ENCODE peak calls at places on chromosomes 4 and X, in five cellular contexts. One of them, this sample, is unnamed.

GRCh38 chrX:68660746-68661145 is 13.3 kb downstream of the STARD8 start:
- DNase-seq in A549: no peak
- DNase-seq in nephron progenitor cell: no peak
- DNase-seq in right lobe of liver: no peak
- DNase-seq in GM23338: no peak
- DNase-seq in this sample: no peak

GRCh38 chr4:23855912-23856605 is 33.8 kb downstream of the PPARGC1A start:
- DNase-seq in nephron progenitor cell: no peak
- DNase-seq in right lobe of liver: no peak
- DNase-seq in A549: no peak
- DNase-seq in GM23338: no peak
- DNase-seq in this sample: no peak

GRCh38 chr4:118911162-118911791 is 22.6 kb downstream of the SYNPO2 start:
- DNase-seq in GM23338: no peak
- DNase-seq in right lobe of liver: no peak
- DNase-seq in A549: no peak
- DNase-seq in nephron progenitor cell: no peak
- DNase-seq in this sample: no peak

GRCh38 chrX:38985375-38985774 is 184.1 kb downstream of the MID1IP1 start:
- DNase-seq in GM23338: peak
- DNase-seq in nephron progenitor cell: no peak
- DNase-seq in right lobe of liver: no peak
- DNase-seq in A549: peak
- DNase-seq in this sample: no peak

GRCh38 chr4:190017357-190018200 is 9.5 kb downstream of the FRG2 start:
- DNase-seq in GM23338: peak
- DNase-seq in nephron progenitor cell: no peak
- DNase-seq in A549: no peak
- DNase-seq in right lobe of liver: no peak
- DNase-seq in this sample: no peak

GRCh38 chr4:1530356-1530755 is 124.1 kb upstream of the NKX1-1 start:
- DNase-seq in GM23338: no peak
- DNase-seq in nephron progenitor cell: no peak
- DNase-seq in A549: no peak
- DNase-seq in right lobe of liver: no peak
- DNase-seq in this sample: no peak

GRCh38 chr4:137663376-137664054 is 131.2 kb upstream of the PCDH18 start:
- DNase-seq in nephron progenitor cell: no peak
- DNase-seq in GM23338: no peak
- DNase-seq in right lobe of liver: no peak
- DNase-seq in A549: no peak
- DNase-seq in this sample: no peak

GRCh38 chr4:18536420-18536819 is 514.9 kb upstream of the LCORL start:
- DNase-seq in GM23338: peak
- DNase-seq in right lobe of liver: no peak
- DNase-seq in A549: no peak
- DNase-seq in nephron progenitor cell: no peak
- DNase-seq in this sample: no peak

GRCh38 chr4:75916091-75916661 is 13.9 kb upstream of the PPEF2 start:
- DNase-seq in nephron progenitor cell: peak
- DNase-seq in A549: peak
- DNase-seq in right lobe of liver: peak
- DNase-seq in GM23338: peak
- DNase-seq in this sample: peak

GRCh38 chrX:133185119-133185518 is 33.0 kb downstream of the TFDP3 start:
- DNase-seq in right lobe of liver: no peak
- DNase-seq in A549: no peak
- DNase-seq in nephron progenitor cell: no peak
- DNase-seq in GM23338: peak
- DNase-seq in this sample: no peak

GRCh38 chr4:11252149-11252548 is 176.5 kb downstream of the HS3ST1 start:
- DNase-seq in GM23338: peak
- DNase-seq in right lobe of liver: no peak
- DNase-seq in A549: no peak
- DNase-seq in nephron progenitor cell: no peak
- DNase-seq in this sample: no peak

GRCh38 chr4:36323801-36324419 is 42.5 kb downstream of the DTHD1 start:
- DNase-seq in nephron progenitor cell: no peak
- DNase-seq in right lobe of liver: no peak
- DNase-seq in GM23338: no peak
- DNase-seq in A549: no peak
- DNase-seq in this sample: no peak

GRCh38 chr4:6873792-6874461 is 35.7 kb upstream of the TBC1D14 start:
- DNase-seq in right lobe of liver: peak
- DNase-seq in nephron progenitor cell: peak
- DNase-seq in A549: peak
- DNase-seq in GM23338: peak
- DNase-seq in this sample: peak

GRCh38 chr4:82043081-82043808 is 330.5 kb downstream of the HNRNPD start:
- DNase-seq in nephron progenitor cell: peak
- DNase-seq in right lobe of liver: peak
- DNase-seq in A549: no peak
- DNase-seq in GM23338: peak
- DNase-seq in this sample: no peak

GRCh38 chr4:148026022-148026421 is 294.1 kb downstream of the ARHGAP10 start:
- DNase-seq in right lobe of liver: no peak
- DNase-seq in A549: no peak
- DNase-seq in nephron progenitor cell: no peak
- DNase-seq in GM23338: no peak
- DNase-seq in this sample: no peak

GRCh38 chr4:337932-338758 is 531 bp downstream of the ZNF141 start:
- DNase-seq in GM23338: no peak
- DNase-seq in nephron progenitor cell: peak
- DNase-seq in A549: peak
- DNase-seq in right lobe of liver: no peak
- DNase-seq in this sample: peak

GRCh38 chrX:51608071-51608470 is 10.6 kb downstream of the CENPVL3 start:
- DNase-seq in nephron progenitor cell: no peak
- DNase-seq in right lobe of liver: no peak
- DNase-seq in GM23338: no peak
- DNase-seq in A549: no peak
- DNase-seq in this sample: no peak

GRCh38 chrX:68808686-68809357 is 20.0 kb upstream of the EFNB1 start:
- DNase-seq in nephron progenitor cell: no peak
- DNase-seq in GM23338: peak
- DNase-seq in A549: no peak
- DNase-seq in right lobe of liver: no peak
- DNase-seq in this sample: no peak

GRCh38 chr4:41022116-41022515 is 192.2 kb downstream of the APBB2 start:
- DNase-seq in nephron progenitor cell: no peak
- DNase-seq in A549: no peak
- DNase-seq in right lobe of liver: no peak
- DNase-seq in GM23338: no peak
- DNase-seq in this sample: no peak

GRCh38 chr4:78528327-78528726 is 23.2 kb upstream of the ANXA3 start:
- DNase-seq in right lobe of liver: no peak
- DNase-seq in A549: no peak
- DNase-seq in GM23338: no peak
- DNase-seq in nephron progenitor cell: no peak
- DNase-seq in this sample: no peak

DNA sequence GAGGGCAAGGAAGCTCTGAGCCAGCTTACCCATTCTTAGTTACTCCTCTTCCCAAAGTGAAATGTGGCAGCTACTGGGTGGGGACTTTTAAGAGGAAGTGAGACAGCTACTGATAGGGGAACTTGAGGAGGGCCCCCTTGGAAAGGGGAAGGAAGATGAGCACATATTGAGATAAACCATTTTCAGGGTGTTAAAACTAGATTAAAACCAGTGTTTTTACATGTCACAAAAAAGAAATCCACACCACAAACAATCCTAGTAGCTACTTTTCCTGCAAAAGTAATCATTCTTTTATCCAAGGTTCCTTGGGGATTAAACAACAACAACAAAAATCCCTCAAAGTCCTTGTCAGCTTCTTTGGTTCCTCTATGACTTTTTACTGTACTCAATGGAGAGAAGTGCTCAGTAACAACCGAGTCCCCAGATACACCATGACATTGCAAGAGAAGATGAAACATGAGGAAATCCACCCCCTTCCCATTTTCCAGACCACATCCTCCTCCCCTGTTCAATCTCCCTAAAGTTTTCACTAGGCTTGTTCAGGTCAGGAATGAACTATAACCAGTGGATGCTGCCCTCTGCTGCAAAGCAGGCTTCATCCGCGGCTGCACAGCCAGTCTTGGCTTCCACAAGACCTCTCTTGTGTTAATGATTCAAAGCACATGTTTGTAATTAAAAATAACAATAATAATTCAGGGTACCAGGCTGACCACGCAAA is 113.5 kb upstream of the TMEM164 start:
- DNase-seq in nephron progenitor cell: peak
- DNase-seq in right lobe of liver: no peak
- DNase-seq in GM23338: peak
- DNase-seq in A549: no peak
- DNase-seq in this sample: peak
- TF ChIP-seq CTCF in nephron progenitor cell: no peak
- TF ChIP-seq CTCF in right lobe of liver: peak
- TF ChIP-seq CTCF in GM23338: peak
- TF ChIP-seq CTCF in A549: peak
- TF ChIP-seq CTCF in this sample: peak

GRCh38 chrX:102129473-102129872 is 4.0 kb downstream of the TCEAL2 start:
- DNase-seq in nephron progenitor cell: no peak
- DNase-seq in GM23338: peak
- DNase-seq in A549: peak
- DNase-seq in right lobe of liver: no peak
- DNase-seq in this sample: no peak
- TF ChIP-seq CTCF in nephron progenitor cell: no peak
- TF ChIP-seq CTCF in GM23338: peak
- TF ChIP-seq CTCF in A549: peak
- TF ChIP-seq CTCF in right lobe of liver: peak
- TF ChIP-seq CTCF in this sample: peak

DNA sequence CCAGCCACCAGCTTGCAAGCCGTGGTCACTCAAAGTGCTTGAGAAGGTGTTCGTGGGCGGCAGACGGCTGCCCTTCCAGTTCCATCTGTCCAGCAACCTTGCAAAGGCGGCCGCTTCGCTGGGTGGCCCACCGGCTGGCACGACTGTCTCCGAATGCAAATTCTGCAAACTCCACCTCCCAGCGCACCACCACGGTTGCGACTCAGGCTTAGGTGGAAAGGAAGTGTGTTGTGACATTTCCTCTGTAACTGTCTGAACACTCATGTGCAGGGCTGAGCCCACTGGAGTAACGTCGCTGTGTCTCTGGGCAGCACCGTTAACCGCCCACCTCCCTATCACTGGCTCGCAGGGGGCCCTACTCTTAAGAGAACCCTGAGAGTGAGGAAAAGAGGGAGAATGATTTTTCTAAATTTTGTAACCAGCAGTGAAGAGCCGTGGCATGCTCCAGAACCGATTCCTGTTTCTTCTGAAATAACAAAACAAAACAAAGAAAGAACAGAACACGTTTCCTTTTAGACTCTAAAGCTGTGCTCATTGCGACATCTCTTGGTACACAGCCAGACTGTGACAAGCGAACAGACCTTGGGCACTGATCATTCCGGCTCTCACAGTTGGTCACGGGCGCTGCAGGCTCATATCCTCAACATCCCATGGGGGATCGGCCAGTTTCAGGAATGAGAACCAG is at the start of gene P2RY8:
- DNase-seq in GM23338: no peak
- DNase-seq in right lobe of liver: peak
- DNase-seq in A549: peak
- DNase-seq in nephron progenitor cell: no peak
- DNase-seq in this sample: no peak
- TF ChIP-seq CTCF in GM23338: no peak
- TF ChIP-seq CTCF in right lobe of liver: no peak
- TF ChIP-seq CTCF in A549: no peak
- TF ChIP-seq CTCF in nephron progenitor cell: no peak
- TF ChIP-seq CTCF in this sample: no peak

GRCh38 chr4:89755210-89755609 is 81.8 kb downstream of the SNCA start:
- DNase-seq in nephron progenitor cell: no peak
- DNase-seq in right lobe of liver: no peak
- DNase-seq in A549: no peak
- DNase-seq in GM23338: peak
- DNase-seq in this sample: no peak
- TF ChIP-seq CTCF in nephron progenitor cell: no peak
- TF ChIP-seq CTCF in right lobe of liver: no peak
- TF ChIP-seq CTCF in A549: no peak
- TF ChIP-seq CTCF in GM23338: peak
- TF ChIP-seq CTCF in this sample: peak

DNA sequence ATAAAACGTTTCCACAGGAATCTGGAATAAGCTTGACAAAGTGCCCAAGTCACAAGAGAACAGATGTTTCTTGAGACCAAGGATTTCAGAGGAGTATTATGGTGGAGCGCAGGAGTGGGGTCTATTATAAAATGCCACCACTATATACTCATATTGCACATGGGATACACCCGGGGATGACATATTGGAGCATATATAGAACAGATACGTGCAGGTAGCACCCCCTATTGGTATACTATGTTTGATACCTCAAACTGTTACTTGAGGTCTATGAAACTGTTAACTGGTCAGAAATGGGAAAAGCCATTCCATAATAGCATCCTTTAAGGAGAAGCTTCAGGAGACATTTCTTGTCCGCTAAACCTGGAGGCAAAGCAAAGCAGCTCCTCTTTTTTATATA is 86.0 kb downstream of the PCYT1B start:
- DNase-seq in right lobe of liver: no peak
- DNase-seq in A549: peak
- DNase-seq in GM23338: peak
- DNase-seq in nephron progenitor cell: no peak
- DNase-seq in this sample: no peak
- TF ChIP-seq CTCF in right lobe of liver: peak
- TF ChIP-seq CTCF in A549: peak
- TF ChIP-seq CTCF in GM23338: peak
- TF ChIP-seq CTCF in nephron progenitor cell: no peak
- TF ChIP-seq CTCF in this sample: no peak

GRCh38 chrX:78593701-78594100 is 65.4 kb downstream of the RTL3 start:
- DNase-seq in nephron progenitor cell: no peak
- DNase-seq in GM23338: no peak
- DNase-seq in right lobe of liver: no peak
- DNase-seq in A549: no peak
- DNase-seq in this sample: no peak

GRCh38 chrX:78592030-78592429 is 67.1 kb downstream of the RTL3 start:
- DNase-seq in right lobe of liver: no peak
- DNase-seq in GM23338: no peak
- DNase-seq in nephron progenitor cell: no peak
- DNase-seq in A549: no peak
- DNase-seq in this sample: no peak

GRCh38 chrX:78595901-78596502 is 63.1 kb downstream of the RTL3 start:
- DNase-seq in nephron progenitor cell: peak
- DNase-seq in right lobe of liver: no peak
- DNase-seq in A549: no peak
- DNase-seq in GM23338: peak
- DNase-seq in this sample: peak
- TF ChIP-seq CTCF in nephron progenitor cell: peak
- TF ChIP-seq CTCF in right lobe of liver: peak
- TF ChIP-seq CTCF in A549: no peak
- TF ChIP-seq CTCF in GM23338: peak
- TF ChIP-seq CTCF in this sample: no peak

GRCh38 chr4:145199056-145199713 is 18.8 kb upstream of the OTUD4 start:
- DNase-seq in A549: no peak
- DNase-seq in nephron progenitor cell: no peak
- DNase-seq in GM23338: no peak
- DNase-seq in right lobe of liver: no peak
- DNase-seq in this sample: no peak

GRCh38 chr4:145189981-145190380 is 9.6 kb upstream of the OTUD4 start:
- DNase-seq in nephron progenitor cell: no peak
- DNase-seq in right lobe of liver: no peak
- DNase-seq in GM23338: no peak
- DNase-seq in A549: no peak
- DNase-seq in this sample: no peak

GRCh38 chr4:145196747-145197146 is 16.4 kb upstream of the OTUD4 start:
- DNase-seq in nephron progenitor cell: no peak
- DNase-seq in GM23338: no peak
- DNase-seq in right lobe of liver: no peak
- DNase-seq in A549: no peak
- DNase-seq in this sample: no peak

GRCh38 chr4:145195167-145195952 is 15.0 kb upstream of the OTUD4 start:
- DNase-seq in GM23338: peak
- DNase-seq in nephron progenitor cell: no peak
- DNase-seq in A549: no peak
- DNase-seq in right lobe of liver: no peak
- DNase-seq in this sample: no peak
- TF ChIP-seq CTCF in GM23338: no peak
- TF ChIP-seq CTCF in nephron progenitor cell: no peak
- TF ChIP-seq CTCF in A549: no peak
- TF ChIP-seq CTCF in right lobe of liver: no peak
- TF ChIP-seq CTCF in this sample: no peak

This sample was measured in neural crest cell.